ENCODE peak calls at places on chromosomes 7 and 10, in five cellular contexts. N, Q, W, A and K are unnamed samples.

GRCh38 chr10:79244841-79245504 is 102.3 kb upstream of the PPIF start:
- DNase-seq in W (no peak), Q (no peak), N (no peak), A (no peak), K (peak)

GRCh38 chr7:50537417-50537816 is 27.8 kb downstream of the DDC start:
- DNase-seq in A (no peak), N (no peak), Q (no peak), W (no peak), K (no peak)

GRCh38 chr7:919924-920341 is 34.5 kb downstream of the ADAP1 start:
- DNase-seq in N (peak), W (no peak), Q (no peak), A (no peak), K (no peak)

GRCh38 chr10:71749396-71749795 is 23.9 kb downstream of the VSIR start:
- DNase-seq in A (no peak), W (no peak), N (no peak), Q (no peak), K (no peak)

GRCh38 chr10:58385784-58386112 is 538 bp downstream of the TFAM start:
- DNase-seq in W (no peak), N (peak), Q (peak), A (peak), K (no peak)

GRCh38 chr7:25615005-25615404 is 386.7 kb upstream of the NPVF start:
- DNase-seq in Q (no peak), A (no peak), W (no peak), N (no peak), K (no peak)

GRCh38 chr7:97130417-97131139 is 13.1 kb downstream of the SDHAF3 start:
- DNase-seq in N (no peak), A (no peak), Q (no peak), W (no peak), K (no peak)

GRCh38 chr10:99531026-99531695 is 1.6 kb upstream of the NKX2-3 start:
- DNase-seq in W (no peak), N (no peak), Q (no peak), A (peak), K (no peak)

GRCh38 chr7:110144599-110144998 is 946.3 kb upstream of the LRRN3 start:
- DNase-seq in Q (no peak), W (no peak), N (no peak), A (no peak), K (no peak)

GRCh38 chr10:118917701-118918100 is 111.8 kb upstream of the NANOS1 start:
- DNase-seq in A (no peak), W (no peak), N (no peak), Q (no peak), K (no peak)

GRCh38 chr10:28768227-28768626 is 90.9 kb downstream of the BAMBI start:
- DNase-seq in Q (no peak), N (no peak), W (no peak), A (no peak), K (no peak)

GRCh38 chr7:156920076-156920475 is 27.1 kb upstream of the LMBR1 start:
- DNase-seq in A (no peak), Q (no peak), W (no peak), N (no peak), K (no peak)

GRCh38 chr7:157004050-157004838 is 6.2 kb downstream of the MNX1 start:
- DNase-seq in A (no peak), W (no peak), N (peak), Q (no peak), K (no peak)

DNA sequence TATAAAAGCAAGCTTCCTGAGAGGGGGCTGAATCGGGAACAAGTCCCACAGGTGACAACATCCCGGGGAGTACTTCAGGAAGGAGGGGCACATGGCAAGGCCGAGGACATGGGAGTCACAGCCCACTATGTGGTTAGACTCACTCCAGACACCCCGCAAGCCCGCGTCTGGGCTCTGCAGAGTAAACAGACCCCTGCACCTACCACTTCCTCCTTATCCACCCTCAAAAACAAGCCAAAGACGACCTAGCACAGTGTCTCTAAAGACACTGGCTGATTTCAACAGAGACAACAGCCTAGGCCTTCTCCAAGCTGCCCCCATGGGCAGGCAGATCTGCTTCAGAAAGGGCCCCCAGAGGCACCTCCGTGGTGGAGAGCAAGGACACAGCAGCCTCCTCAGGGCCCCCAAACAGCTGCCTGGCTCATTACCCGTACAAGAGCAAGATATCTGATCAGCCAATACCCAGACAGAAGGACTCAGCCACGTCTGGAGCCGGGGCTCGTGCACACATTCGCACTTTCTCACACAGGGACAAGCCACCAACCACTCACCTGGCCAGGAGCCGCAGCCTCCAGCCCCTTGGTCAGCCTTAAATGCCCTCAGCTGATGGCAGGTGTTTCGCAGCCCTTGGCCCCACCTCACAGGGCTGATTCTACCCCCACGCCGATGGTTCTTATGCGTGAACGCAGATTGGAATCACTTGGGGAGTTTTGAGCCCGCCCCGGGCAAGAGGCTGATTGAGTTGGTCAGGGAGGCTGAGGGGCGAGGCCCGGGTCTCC is 10.7 kb upstream of the KPNA7 start:
- DNase-seq in N (no peak), W (no peak), Q (no peak), A (no peak), K (no peak)
- H3K4me3 ChIP-seq in N (no peak), W (no peak), Q (no peak), A (no peak), K (no peak)

GRCh38 chr7:14834456-14834855 is 68.1 kb downstream of the DGKB start:
- DNase-seq in W (no peak), N (no peak), Q (no peak), A (no peak), K (no peak)
- H3K4me3 ChIP-seq in W (no peak), N (no peak), Q (no peak), A (no peak), K (no peak)

GRCh38 chr10:23439452-23439919 is 611 bp downstream of the OTUD1 start:
- DNase-seq in N (peak), Q (peak), A (peak), W (no peak), K (no peak)

GRCh38 chr10:23438547-23439451 is at the start of gene OTUD1:
- DNase-seq in Q (peak), W (peak), A (peak), N (peak), K (peak)

GRCh38 chr10:23445591-23445990 is 6.7 kb downstream of the OTUD1 start:
- DNase-seq in Q (no peak), A (no peak), W (no peak), N (no peak), K (no peak)

GRCh38 chr10:23439920-23440875 is 1.3 kb downstream of the OTUD1 start:
- DNase-seq in Q (peak), A (peak), W (no peak), N (peak), K (no peak)

GRCh38 chr10:23442936-23443335 is 4.1 kb downstream of the OTUD1 start:
- DNase-seq in A (no peak), Q (no peak), W (no peak), N (no peak), K (no peak)
- H3K4me3 ChIP-seq in A (no peak), Q (no peak), W (no peak), N (no peak), K (no peak)

DNA sequence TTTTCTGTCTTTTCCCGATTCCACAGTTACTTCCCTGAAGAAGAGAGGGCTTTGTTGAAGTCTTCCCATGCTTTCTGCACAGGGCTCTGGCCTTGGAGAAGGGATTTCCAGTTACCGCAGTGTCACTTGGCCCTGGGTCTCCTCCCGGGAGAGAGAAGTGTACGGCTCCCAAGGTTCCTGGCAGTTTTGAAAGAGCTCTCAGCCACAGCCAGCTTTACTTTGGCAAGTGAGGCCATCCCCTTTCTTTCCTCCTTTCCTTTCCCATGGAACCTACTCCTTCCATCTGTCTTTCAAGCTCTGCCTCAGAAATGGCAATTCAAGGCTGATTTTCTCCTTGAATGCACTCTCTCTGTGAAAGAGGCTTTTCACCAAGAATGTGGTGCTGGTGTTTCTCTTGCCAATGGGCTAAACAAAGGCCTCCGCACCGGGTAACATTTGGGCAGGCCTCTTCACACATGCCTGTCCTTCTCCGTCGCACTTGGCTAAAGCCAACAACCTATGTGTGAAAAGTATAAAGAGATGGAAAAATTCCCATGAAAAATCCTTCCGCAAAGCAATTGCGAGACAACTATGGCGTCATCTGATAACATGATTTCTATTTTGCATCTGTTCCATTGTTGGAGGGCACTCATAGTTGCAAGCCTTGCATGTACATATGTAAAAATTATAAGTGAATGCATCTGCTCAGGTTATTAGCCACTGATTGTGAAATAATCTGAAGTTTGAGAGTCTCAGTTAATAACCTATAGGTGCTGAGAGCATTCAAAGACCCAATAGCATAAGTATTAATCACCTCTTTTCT is 125.4 kb downstream of the PFKFB3 start:
- DNase-seq in W (no peak), N (no peak), Q (no peak), A (no peak), K (no peak)
- H3K4me3 ChIP-seq in W (no peak), N (no peak), Q (no peak), A (no peak), K (no peak)

GRCh38 chr10:87928996-87929395 is 65.6 kb downstream of the PTEN start:
- DNase-seq in Q (no peak), W (no peak), N (no peak), A (no peak), K (no peak)
- H3K4me3 ChIP-seq in Q (no peak), W (no peak), N (no peak), A (no peak), K (no peak)